ENCODE peak calls at places on chromosome 3, in ten cellular contexts. Q is fibroblast of lung, O is breast epithelium, P is colonic mucosa, T is lung, S is IMR-90, E is kidney epithelial cell, A is GM12865, H is AG09309, F is transverse colon. J is an unnamed sample.
A peak's percentile ranks its signal among the peaks of the same experiment; 100 is the strongest.

GRCh38 chr3:4506559-4507009 is 13.4 kb downstream of the ITPR1 start:
- DNase-seq in Q (no peak), O (no peak), P (no peak), T (no peak), S (no peak), E (no peak), A (no peak), H (no peak), F (no peak), J (no peak)

GRCh38 chr3:96182756-96183155 is 631.6 kb upstream of the EPHA6 start:
- DNase-seq in Q (no peak), O (no peak), P (no peak), T (no peak), S (no peak), E (no peak), A (no peak), H (no peak), F (no peak), J (no peak)

GRCh38 chr3:128435561-128435960 is 31.1 kb downstream of the DNAJB8 start:
- DNase-seq in Q (no peak), O (no peak), P (no peak), T (no peak), S (no peak), E (no peak), A (no peak), H (no peak), F (no peak), J (no peak)

GRCh38 chr3:171676600-171677175 is 133.6 kb downstream of the PLD1 start:
- DNase-seq in Q (no peak), O (no peak), P (peak; percentile 81), T (no peak), S (no peak), E (no peak), A (no peak), H (no peak), F (peak; percentile 87), J (no peak)

GRCh38 chr3:71127463-71128243 is 455.9 kb downstream of the FOXP1 start:
- DNase-seq in Q (peak; percentile 78), O (no peak), P (no peak), T (no peak), S (peak; percentile 86), E (no peak), A (no peak), H (no peak), F (no peak), J (no peak)

GRCh38 chr3:190811775-190812480 is 50.6 kb downstream of the GMNC start:
- DNase-seq in Q (peak; percentile 81), O (no peak), P (no peak), T (no peak), S (peak; percentile 60), E (peak; percentile 14), A (peak; percentile 69), H (peak; percentile 2), F (no peak), J (peak; percentile 0)

GRCh38 chr3:69181592-69182211 is 59.3 kb upstream of the LMOD3 start:
- DNase-seq in Q (peak; percentile 64), O (no peak), P (no peak), T (no peak), S (peak; percentile 72), E (no peak), A (no peak), H (no peak), F (peak; percentile 20), J (peak; percentile 90)

GRCh38 chr3:175940881-175941280 is 1081.7 kb downstream of the NAALADL2 start:
- DNase-seq in Q (no peak), O (no peak), P (no peak), T (no peak), S (no peak), E (no peak), A (peak; percentile 46), H (no peak), F (no peak), J (no peak)

DNA sequence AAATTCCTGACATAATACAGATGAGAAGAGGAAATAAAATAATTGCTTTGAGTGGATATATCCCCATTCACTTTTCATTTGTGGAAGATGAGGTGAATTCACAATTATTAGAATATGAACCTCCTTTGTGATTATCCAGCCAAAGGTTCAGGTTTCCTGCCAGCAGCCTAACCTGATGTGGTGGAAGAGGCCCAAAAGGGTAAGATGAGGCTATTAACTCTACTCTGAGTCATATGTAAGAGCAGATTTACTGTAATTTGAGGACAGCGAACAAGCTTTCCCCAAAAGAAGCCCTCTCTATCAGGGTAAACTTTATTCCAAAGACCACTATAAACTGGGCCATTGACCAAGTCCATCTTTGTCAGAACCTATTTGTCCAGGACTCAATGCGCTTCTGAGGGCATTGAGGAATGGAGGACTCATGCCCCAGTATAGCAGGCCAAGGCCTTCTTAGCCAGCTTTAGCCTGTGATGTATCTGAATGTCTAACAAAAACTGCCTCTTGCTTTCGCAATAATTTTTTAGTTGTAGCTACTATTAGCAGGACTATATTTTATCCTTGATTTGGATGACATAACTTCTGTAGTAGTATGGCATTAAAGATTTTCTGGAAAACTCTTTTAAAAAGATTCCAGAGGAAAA is 91.1 kb upstream of the ARL6 start:
- DNase-seq in Q (no peak), O (no peak), P (no peak), T (no peak), S (no peak), E (no peak), A (no peak), H (no peak), F (no peak), J (no peak)
- TF ChIP-seq CTCF in Q (no peak), O (no peak), P (no peak), T (no peak), S (no peak), E (no peak), A (no peak), H (no peak), F (no peak), J (no peak)

GRCh38 chr3:57756528-57757401 is 656 bp downstream of the SLMAP start:
- DNase-seq in Q (peak; percentile 62), O (peak; percentile 67), P (peak; percentile 50), T (peak; percentile 56), S (peak; percentile 74), E (no peak), A (peak; percentile 48), H (no peak), F (peak; percentile 35), J (peak; percentile 81)

GRCh38 chr3:57756022-57756527 is at the start of gene SLMAP:
- DNase-seq in Q (peak; percentile 97), O (peak; percentile 97), P (peak; percentile 99), T (peak; percentile 99), S (peak; percentile 96), E (peak; percentile 87), A (peak; percentile 97), H (peak; percentile 82), F (peak; percentile 98), J (peak; percentile 98)

GRCh38 chr3:57757642-57758297 is 1.7 kb downstream of the SLMAP start:
- DNase-seq in Q (peak; percentile 26), O (no peak), P (peak; percentile 34), T (no peak), S (peak; percentile 28), E (no peak), A (peak; percentile 10), H (no peak), F (peak; percentile 13), J (no peak)

GRCh38 chr3:57755368-57756021 is 614 bp upstream of the SLMAP start:
- DNase-seq in Q (no peak), O (no peak), P (peak; percentile 69), T (no peak), S (peak; percentile 38), E (peak; percentile 74), A (peak; percentile 68), H (no peak), F (peak; percentile 60), J (peak; percentile 50)

GRCh38 chr3:57758686-57759085 is 2.6 kb downstream of the SLMAP start:
- DNase-seq in Q (peak; percentile 26), O (no peak), P (no peak), T (no peak), S (peak; percentile 39), E (no peak), A (no peak), H (no peak), F (no peak), J (no peak)
- H3K4me3 ChIP-seq in Q (peak overlapping the region; percentile 89), O (no peak overlapping the region), P (no peak overlapping the region), T (no peak overlapping the region), S (no peak overlapping the region), E (peak overlapping the region; percentile 68), A (peak overlapping the region; percentile 86), H (no peak overlapping the region), F (no peak overlapping the region), J (peak overlapping the region; percentile 77)

GRCh38 chr3:129655326-129655725 is 48.9 kb upstream of the PLXND1 start:
- DNase-seq in Q (no peak), O (no peak), P (no peak), T (no peak), S (no peak), E (no peak), A (no peak), H (no peak), F (no peak), J (no peak)

GRCh38 chr3:129661766-129662165 is 55.3 kb upstream of the PLXND1 start:
- DNase-seq in Q (no peak), O (no peak), P (no peak), T (no peak), S (no peak), E (no peak), A (no peak), H (no peak), F (no peak), J (no peak)

GRCh38 chr3:129656659-129657247 is 50.3 kb upstream of the PLXND1 start:
- DNase-seq in Q (no peak), O (no peak), P (no peak), T (no peak), S (no peak), E (no peak), A (no peak), H (no peak), F (no peak), J (no peak)

GRCh38 chr3:129657261-129658046 is 51.0 kb upstream of the PLXND1 start:
- DNase-seq in Q (peak; percentile 43), O (no peak), P (no peak), T (no peak), S (peak; percentile 42), E (no peak), A (no peak), H (peak; percentile 10), F (no peak), J (peak; percentile 42)

DNA sequence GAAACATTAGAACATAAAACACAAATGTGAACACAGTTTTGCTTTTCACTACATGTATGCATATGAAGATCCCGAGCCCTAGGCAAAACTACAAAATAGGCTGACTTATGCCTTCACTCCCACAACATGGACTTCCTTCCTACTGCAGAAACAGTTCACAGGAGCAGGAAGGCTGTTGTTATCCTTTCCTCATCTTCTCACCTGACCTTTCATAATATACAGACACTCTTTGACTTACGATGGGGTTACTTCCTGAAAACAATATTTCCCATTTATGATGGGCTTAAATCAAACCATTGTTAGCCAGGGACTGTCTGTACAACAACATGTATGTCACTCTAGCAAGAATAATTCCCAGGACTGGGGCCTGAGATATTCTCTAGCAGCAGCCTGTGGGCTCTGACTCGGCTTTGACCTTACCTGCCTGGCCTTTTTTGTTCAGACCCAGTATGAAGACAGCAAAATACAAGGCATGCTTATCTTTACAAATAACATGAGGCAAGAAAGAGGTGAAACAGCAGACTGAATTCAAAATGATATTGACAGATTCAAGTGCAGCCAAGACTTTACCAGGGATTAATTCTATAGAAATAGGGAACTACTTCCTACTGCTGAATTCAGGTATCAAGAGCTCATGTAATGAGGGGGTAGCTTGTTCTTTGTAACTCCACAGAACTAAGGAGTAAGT is 51.8 kb upstream of the PLXND1 start:
- DNase-seq in Q (no peak), O (no peak), P (no peak), T (no peak), S (no peak), E (no peak), A (no peak), H (no peak), F (no peak), J (no peak)
- TF ChIP-seq CTCF in Q (no peak), O (no peak), P (no peak), T (no peak), S (no peak), E (no peak), A (no peak), H (no peak), F (no peak), J (no peak)

GRCh38 chr3:64266983-64267382 is 41.7 kb upstream of the PRICKLE2 start:
- DNase-seq in Q (no peak), O (no peak), P (no peak), T (no peak), S (no peak), E (no peak), A (no peak), H (no peak), F (no peak), J (peak; percentile 30)
- H3K4me3 ChIP-seq in Q (peak overlapping the region; percentile 72), O (peak overlapping the region; percentile 74), P (no peak overlapping the region), T (no peak overlapping the region), S (peak overlapping the region; percentile 81), E (peak overlapping the region; percentile 83), A (no peak overlapping the region), H (peak overlapping the region; percentile 77), F (peak overlapping the region; percentile 51), J (peak overlapping the region; percentile 77)

J was measured in foreskin fibroblast.